ENCODE peak calls at places on chromosomes 12 and 14, in five cellular contexts. Q is SJSA1; O is tibial artery; A is stimulated activated naive CD8-positive, alpha-beta T cell treated with anti-CD3 and anti-CD28 coated beads, Interleukin-15, Interleukin-2, amounts not matched to agents 100 U/mL and 50 U/mL, for 24 hours; W is HT1080. G is an unnamed sample.

GRCh38 chr12:53596920-53597363 is 29.2 kb downstream of the ATF7 start:
- DNase-seq in Q (no peak), O (no peak), A (no peak), W (peak; percentile 16), G (no peak)

GRCh38 chr12:15801770-15802393 is 12.7 kb upstream of the EPS8 start:
- DNase-seq in Q (no peak), O (no peak), A (no peak), W (peak; percentile 24), G (peak; percentile 86)

GRCh38 chr14:20657216-20658211 is 16.0 kb upstream of the OR6S1 start:
- DNase-seq in Q (no peak), O (no peak), A (peak; percentile 44), W (peak; percentile 82), G (peak; percentile 76)

GRCh38 chr14:91303091-91303923 is 58.8 kb upstream of the GPR68 start:
- DNase-seq in Q (no peak), O (no peak), A (peak; percentile 92), W (peak; percentile 26), G (no peak)

GRCh38 chr14:55604467-55604866 is 24.5 kb downstream of the KTN1 start:
- DNase-seq in Q (no peak), O (no peak), A (no peak), W (no peak), G (no peak)

GRCh38 chr12:40336573-40337199 is 111.9 kb downstream of the LRRK2 start:
- DNase-seq in Q (no peak), O (no peak), A (no peak), W (peak; percentile 23), G (no peak)

GRCh38 chr12:24201258-24201970 is 251.9 kb upstream of the SOX5 start:
- DNase-seq in Q (no peak), O (no peak), A (no peak), W (peak; percentile 1), G (no peak)

GRCh38 chr14:33229269-33229924 is 290.7 kb downstream of the NPAS3 start:
- DNase-seq in Q (no peak), O (no peak), A (no peak), W (no peak), G (no peak)

GRCh38 chr12:11731455-11731854 is 82.0 kb downstream of the ETV6 start:
- DNase-seq in Q (no peak), O (no peak), A (no peak), W (peak; percentile 77), G (no peak)

G was measured in keratinocyte.